ENCODE peak calls at places on chromosomes 6 and 20, in four cellular contexts. A is K562, G is lung, N is sigmoid colon. Q is an unnamed sample.

GRCh38 chr6:129795261-129795660 is 65.9 kb downstream of the TMEM244 start:
- DNase-seq in A (no peak), N (no peak), G (no peak), Q (no peak)

GRCh38 chr6:72861059-72861458 is 239.2 kb downstream of the KCNQ5 start:
- DNase-seq in A (no peak), N (no peak), G (no peak), Q (no peak)

GRCh38 chr6:111410371-111410770 is 72.6 kb downstream of the REV3L start:
- DNase-seq in N (no peak), A (no peak), G (no peak), Q (no peak)

GRCh38 chr20:43752561-43753301 is 25.9 kb upstream of the GTSF1L start:
- DNase-seq in N (no peak), G (peak), A (no peak), Q (no peak)

GRCh38 chr6:24584390-24584735 is 61.6 kb downstream of the KIAA0319 start:
- DNase-seq in G (no peak), A (no peak), N (no peak), Q (no peak)

GRCh38 chr20:33392016-33392415 is 9.3 kb downstream of the CDK5RAP1 start:
- DNase-seq in A (no peak), G (no peak), N (no peak), Q (no peak)

GRCh38 chr6:144285798-144286502 is 815 bp downstream of the UTRN start:
- DNase-seq in N (peak), G (peak), A (peak), Q (peak)

GRCh38 chr6:36852481-36853147 is 13.4 kb upstream of the CPNE5 start:
- DNase-seq in G (no peak), N (no peak), A (peak), Q (no peak)

GRCh38 chr6:40954446-40955180 is 84.4 kb downstream of the UNC5CL start:
- DNase-seq in G (no peak), N (no peak), A (no peak), Q (no peak)

GRCh38 chr6:138242987-138243592 is 24.8 kb upstream of the PBOV1 start:
- DNase-seq in A (no peak), G (no peak), N (no peak), Q (no peak)

GRCh38 chr6:154058963-154059680 is 20.1 kb downstream of the OPRM1 start:
- DNase-seq in N (no peak), A (no peak), G (no peak), Q (no peak)

GRCh38 chr6:35663447-35664235 is 25.1 kb downstream of the FKBP5 start:
- DNase-seq in G (no peak), N (no peak), A (no peak), Q (no peak)

GRCh38 chr20:11769825-11770224 is 147.9 kb upstream of the BTBD3 start:
- DNase-seq in A (no peak), N (no peak), G (no peak), Q (no peak)

GRCh38 chr20:52076164-52076563 is 115.4 kb downstream of the ZFP64 start:
- DNase-seq in A (no peak), N (no peak), G (no peak), Q (no peak)

GRCh38 chr20:62120990-62121775 is 1.1 kb upstream of the LSM14B start:
- DNase-seq in N (peak), A (peak), G (no peak), Q (no peak)

GRCh38 chr20:48957053-48957481 is 35.6 kb downstream of the ARFGEF2 start:
- DNase-seq in G (no peak), N (no peak), A (no peak), Q (no peak)

GRCh38 chr20:48956052-48956451 is 34.5 kb downstream of the ARFGEF2 start:
- DNase-seq in N (no peak), G (no peak), A (no peak), Q (no peak)

GRCh38 chr20:48959902-48960550 is 38.5 kb downstream of the ARFGEF2 start:
- DNase-seq in N (no peak), G (no peak), A (no peak), Q (no peak)

GRCh38 chr20:48958743-48959142 is 37.2 kb downstream of the ARFGEF2 start:
- DNase-seq in G (no peak), N (no peak), A (no peak), Q (no peak)

DNA sequence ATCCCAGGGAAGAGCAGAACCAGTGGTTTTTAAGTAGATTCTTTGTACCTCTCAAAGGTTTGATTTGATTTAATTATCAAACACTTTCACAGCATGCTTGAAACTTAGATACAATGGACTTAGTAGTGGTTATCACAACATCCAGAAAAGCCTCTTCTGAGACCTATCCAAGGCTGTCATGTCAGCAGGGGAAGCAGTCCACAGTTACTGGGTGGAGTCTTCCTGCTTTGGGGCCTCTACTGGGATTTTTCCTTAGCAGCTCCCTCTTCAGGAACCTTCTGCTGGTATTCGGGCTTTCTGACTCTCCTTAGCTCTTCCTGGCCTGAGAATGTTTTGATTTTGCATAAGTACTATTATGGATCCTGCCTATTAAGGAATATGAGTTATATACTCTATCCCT is 36.0 kb downstream of the ARFGEF2 start:
- DNase-seq in G (no peak), N (no peak), A (no peak), Q (no peak)
- TF ChIP-seq CTCF in G (no peak), N (no peak), A (no peak), Q (no peak)

DNA sequence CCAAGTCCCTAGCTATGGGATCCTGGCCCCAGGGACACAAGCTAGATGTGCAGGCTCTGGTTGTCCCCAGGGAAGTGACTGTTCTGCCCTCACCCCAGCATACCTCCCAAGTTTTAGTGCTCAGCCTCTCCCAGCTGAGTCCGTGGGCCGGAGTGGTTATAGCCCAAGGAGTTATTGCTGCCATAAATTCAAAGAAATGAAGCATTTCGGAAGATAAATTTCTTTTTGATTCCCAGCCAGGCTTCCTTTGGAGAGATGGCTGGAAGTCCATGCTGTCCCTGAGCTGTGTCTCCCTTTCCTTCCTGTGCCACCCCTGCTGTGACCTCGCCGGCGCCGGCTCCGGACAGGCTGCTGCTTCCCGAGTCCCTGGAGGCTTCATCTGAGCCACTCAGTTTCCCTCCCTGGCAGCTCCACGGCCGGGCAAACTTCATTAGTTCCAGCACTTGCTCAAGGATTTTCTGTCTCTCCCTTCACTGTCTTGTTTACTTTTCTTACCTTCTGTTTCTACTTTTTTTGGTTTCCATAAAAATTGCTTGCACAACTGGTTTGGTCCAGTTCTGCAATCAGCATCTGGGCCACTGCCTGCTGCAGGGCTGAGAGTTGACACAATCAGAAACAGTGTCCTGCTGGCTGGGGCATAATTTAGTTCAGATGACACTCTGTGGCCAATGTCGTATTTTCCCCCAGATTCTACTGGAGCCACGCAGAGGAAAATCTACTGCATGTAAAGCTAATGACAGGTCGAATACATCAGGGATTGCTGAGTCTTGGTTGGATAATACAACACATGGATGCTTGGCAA is 225.5 kb downstream of the SYNDIG1 start:
- DNase-seq in A (no peak), G (peak), N (peak), Q (no peak)
- TF ChIP-seq CTCF in A (no peak), G (no peak), N (no peak), Q (no peak)

DNA sequence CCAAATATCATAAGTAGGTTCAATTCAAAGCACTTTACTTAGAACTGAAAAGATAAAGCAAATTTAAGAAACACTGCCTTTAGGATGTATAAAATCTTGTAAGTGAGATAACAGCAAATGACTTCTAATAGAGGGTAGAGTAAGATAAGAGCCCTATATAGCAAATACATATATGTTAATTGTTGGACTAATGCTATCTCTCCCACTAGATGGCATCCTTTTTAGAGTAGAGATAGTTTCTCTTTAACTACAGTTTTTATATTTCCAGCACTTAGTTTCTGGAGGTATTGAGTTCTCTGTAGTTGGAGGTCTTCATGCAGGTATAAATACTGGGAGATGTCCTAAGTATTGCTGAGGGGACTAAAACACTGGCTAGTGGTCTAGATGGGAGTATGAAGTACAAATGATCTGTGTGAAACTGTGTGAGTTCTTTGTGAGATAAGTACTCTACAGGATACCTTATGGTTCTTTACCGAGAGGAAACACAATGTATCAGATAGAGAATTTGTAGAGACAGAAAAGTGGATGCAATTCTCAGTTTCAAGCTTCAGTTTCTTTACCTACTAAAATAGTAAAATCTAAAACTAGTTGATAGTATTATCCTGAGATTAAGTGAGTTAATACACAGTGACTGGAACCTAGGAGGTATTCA is 399.3 kb downstream of the KHDRBS2 start:
- DNase-seq in A (no peak), N (no peak), G (no peak), Q (no peak)
- TF ChIP-seq CTCF in A (no peak), N (no peak), G (no peak), Q (no peak)

DNA sequence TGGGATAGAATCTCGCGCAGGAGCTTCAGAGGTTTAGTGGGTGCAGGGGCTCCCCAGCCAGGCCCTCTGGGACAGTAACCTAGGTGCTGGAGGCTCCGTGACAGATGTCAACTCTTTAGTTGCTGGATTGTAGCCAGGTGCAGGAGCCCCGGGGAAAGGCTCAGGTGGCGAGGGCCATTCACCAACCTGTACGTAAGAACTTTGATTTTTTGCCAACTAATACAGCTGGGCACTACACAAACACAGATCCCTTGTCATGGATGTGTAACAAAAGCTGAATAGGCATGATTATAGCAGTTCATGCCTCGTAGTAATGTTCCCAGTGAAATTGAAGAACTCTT is 82.6 kb downstream of the CDC5L start:
- DNase-seq in N (no peak), G (no peak), A (no peak), Q (no peak)
- TF ChIP-seq CTCF in N (no peak), G (no peak), A (no peak), Q (peak)

GRCh38 chr6:1729752-1730140 is 120.0 kb downstream of the FOXC1 start:
- DNase-seq in G (no peak), N (no peak), A (no peak), Q (no peak)

GRCh38 chr6:1735239-1735803 is 125.6 kb downstream of the FOXC1 start:
- DNase-seq in G (no peak), N (no peak), A (no peak), Q (no peak)

GRCh38 chr6:1726341-1726763 is 116.6 kb downstream of the FOXC1 start:
- DNase-seq in N (no peak), G (no peak), A (no peak), Q (no peak)

GRCh38 chr6:1729133-1729751 is 119.5 kb downstream of the FOXC1 start:
- DNase-seq in G (no peak), N (no peak), A (no peak), Q (no peak)

GRCh38 chr6:1730882-1731281 is 121.2 kb downstream of the FOXC1 start:
- DNase-seq in N (no peak), G (no peak), A (no peak), Q (no peak)
- TF ChIP-seq CTCF in N (no peak), G (no peak), A (no peak), Q (no peak)

GRCh38 chr6:93447874-93448273 is 28.5 kb upstream of the EPHA7 start:
- DNase-seq in A (no peak), N (no peak), G (no peak), Q (no peak)
- TF ChIP-seq CTCF in A (no peak), N (peak), G (no peak), Q (no peak)

Q was measured in endothelial cell.